ENCODE peak calls at places on chromosomes 16 and 17, in five cellular contexts. K is HEK293T, F is Caco-2, G is left ventricle myocardium inferior, C is A549. L is an unnamed sample.

GRCh38 chr16:9135797-9136196 is 44.4 kb downstream of the HAPSTR1 start:
- DNase-seq in K (no peak), F (no peak), G (no peak), C (no peak), L (no peak)

GRCh38 chr16:12602811-12603698 is 200.6 kb downstream of the CPPED1 start:
- DNase-seq in K (no peak), F (no peak), G (no peak), C (no peak), L (no peak)

GRCh38 chr17:81409190-81409935 is 14.1 kb downstream of the BAHCC1 start:
- DNase-seq in K (no peak), F (no peak), G (no peak), C (peak; percentile 49), L (no peak)

GRCh38 chr17:72618018-72618509 is 474.4 kb downstream of the SLC39A11 start:
- DNase-seq in K (no peak), F (peak; percentile 90), G (no peak), C (peak; percentile 43), L (peak; percentile 92)

GRCh38 chr16:89257757-89258465 is 40.4 kb downstream of the ZNF778 start:
- DNase-seq in K (no peak), F (peak; percentile 49), G (no peak), C (no peak), L (no peak)

GRCh38 chr17:3316836-3317235 is 18.7 kb upstream of the OR3A1 start:
- DNase-seq in K (no peak), F (no peak), G (no peak), C (no peak), L (no peak)

GRCh38 chr17:6862822-6863221 is 31.3 kb upstream of the TEKT1 start:
- DNase-seq in K (no peak), F (no peak), G (no peak), C (no peak), L (no peak)

GRCh38 chr16:54236761-54237160 is 49.8 kb downstream of the IRX3 start:
- DNase-seq in K (no peak), F (no peak), G (no peak), C (no peak), L (no peak)

GRCh38 chr17:46771601-46772012 is 46.9 kb downstream of the WNT3 start:
- DNase-seq in K (peak; percentile 69), F (no peak), G (no peak), C (peak; percentile 47), L (no peak)

GRCh38 chr17:11705111-11705510 is 106.8 kb downstream of the DNAH9 start:
- DNase-seq in K (no peak), F (peak; percentile 0), G (no peak), C (no peak), L (peak; percentile 69)

GRCh38 chr17:79784353-79785016 is 6.5 kb downstream of the CBX2 start:
- DNase-seq in K (no peak), F (no peak), G (no peak), C (no peak), L (no peak)

GRCh38 chr16:74480150-74481029 is 59.1 kb upstream of the CLEC18B start:
- DNase-seq in K (peak; percentile 60), F (peak; percentile 91), G (peak; percentile 30), C (peak; percentile 89), L (no peak)

GRCh38 chr16:80654094-80654862 is 113.5 kb downstream of the DYNLRB2 start:
- DNase-seq in K (no peak), F (no peak), G (no peak), C (no peak), L (no peak)

GRCh38 chr16:27945233-27945975 is 118.1 kb downstream of the GSG1L start:
- DNase-seq in K (no peak), F (no peak), G (no peak), C (no peak), L (no peak)

GRCh38 chr16:31323959-31324629 is 30.9 kb upstream of the ITGAX start:
- DNase-seq in K (no peak), F (no peak), G (no peak), C (no peak), L (no peak)

GRCh38 chr17:45722161-45722560 is 62.0 kb upstream of the CRHR1 start:
- DNase-seq in K (peak; percentile 52), F (peak; percentile 64), G (no peak), C (peak; percentile 69), L (peak; percentile 58)

GRCh38 chr16:57305159-57305811 is 20.8 kb upstream of the PLLP start:
- DNase-seq in K (no peak), F (no peak), G (no peak), C (no peak), L (peak; percentile 65)

GRCh38 chr17:3683054-3683511 is 12.9 kb downstream of the P2RX5 start:
- DNase-seq in K (peak; percentile 80), F (no peak), G (no peak), C (peak; percentile 63), L (peak; percentile 27)

GRCh38 chr16:77596243-77596642 is 126.1 kb upstream of the NUDT7 start:
- DNase-seq in K (no peak), F (no peak), G (no peak), C (no peak), L (no peak)

GRCh38 chr16:86887416-86887815 is 309.1 kb downstream of the FOXL1 start:
- DNase-seq in K (no peak), F (no peak), G (no peak), C (no peak), L (no peak)

GRCh38 chr17:77894126-77894956 is 64.2 kb upstream of the TNRC6C start:
- DNase-seq in K (no peak), F (no peak), G (no peak), C (no peak), L (no peak)

GRCh38 chr17:17693955-17694228 is 12.6 kb downstream of the RAI1 start:
- DNase-seq in K (no peak), F (no peak), G (no peak), C (no peak), L (no peak)

GRCh38 chr16:70428178-70428998 is 10.5 kb downstream of the ST3GAL2 start:
- DNase-seq in K (peak; percentile 43), F (peak; percentile 96), G (peak; percentile 97), C (peak; percentile 96), L (peak; percentile 100)

GRCh38 chr16:50267151-50267631 is 840 bp downstream of the ADCY7 start:
- DNase-seq in K (no peak), F (no peak), G (no peak), C (no peak), L (no peak)

GRCh38 chr17:3535253-3535995 is 22.2 kb downstream of the TRPV3 start:
- DNase-seq in K (peak; percentile 71), F (no peak), G (peak; percentile 71), C (peak; percentile 89), L (no peak)

GRCh38 chr16:56729351-56729735 is 586 bp upstream of the NUP93 start:
- DNase-seq in K (no peak), F (no peak), G (no peak), C (no peak), L (no peak)